ENCODE peak calls at places on chromosome 22, in ten cellular contexts. I, D, C, R, K, Z, J, B, P and M are unnamed samples.

GRCh38 chr22:33811686-33812085 is 108.6 kb downstream of the LARGE1 start:
- DNase-seq in B (no peak), P (no peak), J (no peak), R (no peak), K (no peak), Z (no peak), I (no peak), D (no peak), C (no peak), M (no peak)

GRCh38 chr22:42299586-42300285 is 29.3 kb upstream of the TCF20 start:
- DNase-seq in B (peak), I (no peak), P (no peak), J (peak), Z (no peak), D (no peak), K (no peak), R (no peak), C (no peak), M (peak)

GRCh38 chr22:24494535-24495364 is at the start of gene UPB1:
- DNase-seq in D (no peak), B (no peak), J (no peak), K (no peak), Z (no peak), R (no peak), C (no peak), P (no peak), I (no peak), M (peak)

GRCh38 chr22:19210188-19210587 is 31.7 kb upstream of the SLC25A1 start:
- DNase-seq in Z (no peak), R (no peak), J (no peak), C (no peak), I (no peak), K (no peak), P (no peak), D (no peak), B (no peak), M (no peak)

GRCh38 chr22:49271831-49272230 is 555.8 kb downstream of the BRD1 start:
- DNase-seq in I (no peak), J (no peak), Z (no peak), B (no peak), K (no peak), D (no peak), C (no peak), R (no peak), P (no peak), M (no peak)

GRCh38 chr22:28108851-28109250 is 189.8 kb upstream of the PITPNB start:
- DNase-seq in K (no peak), P (no peak), Z (no peak), I (no peak), D (no peak), R (peak), B (no peak), J (no peak), C (no peak), M (no peak)

GRCh38 chr22:46008836-46009596 is 32.1 kb upstream of the WNT7B start:
- DNase-seq in R (no peak), Z (no peak), C (no peak), K (no peak), D (no peak), I (no peak), B (no peak), J (no peak), P (no peak), M (no peak)

GRCh38 chr22:31126869-31127175 is 4.1 kb downstream of the INPP5J start:
- DNase-seq in P (no peak), I (no peak), Z (no peak), K (no peak), R (no peak), J (no peak), B (no peak), D (no peak), C (no peak), M (no peak)

GRCh38 chr22:47063071-47063509 is 300.6 kb downstream of the TBC1D22A start:
- DNase-seq in J (no peak), D (no peak), I (no peak), C (no peak), P (no peak), B (no peak), K (no peak), Z (no peak), R (no peak), M (no peak)

GRCh38 chr22:29265306-29265705 is 2.5 kb downstream of the RHBDD3 start:
- DNase-seq in K (no peak), P (no peak), I (no peak), B (no peak), R (no peak), D (no peak), C (no peak), Z (no peak), J (no peak), M (no peak)

GRCh38 chr22:44861245-44861644 is 108.9 kb downstream of the ARHGAP8 start:
- DNase-seq in C (no peak), I (no peak), Z (no peak), R (no peak), B (no peak), K (no peak), P (no peak), D (no peak), J (no peak), M (no peak)

GRCh38 chr22:39155421-39155820 is 2.9 kb upstream of the CBX7 start:
- DNase-seq in P (no peak), B (no peak), D (no peak), R (no peak), I (no peak), Z (no peak), J (no peak), C (no peak), K (no peak), M (no peak)